ENCODE peak calls at places on chromosomes 1 and 21, in four cellular contexts. One of them, this sample, is unnamed.

GRCh38 chr1:172827301-172827700 is 168.4 kb downstream of the FASLG start:
- DNase-seq in transverse colon: no peak
- DNase-seq in foreskin fibroblast: no peak
- DNase-seq in adrenal gland: no peak
- DNase-seq in this sample: no peak

GRCh38 chr1:47938556-47938955 is 58.6 kb downstream of the TRABD2B start:
- DNase-seq in adrenal gland: no peak
- DNase-seq in foreskin fibroblast: no peak
- DNase-seq in transverse colon: no peak
- DNase-seq in this sample: no peak

GRCh38 chr1:197199923-197200467 is 53.5 kb upstream of the ASPM start:
- DNase-seq in adrenal gland: no peak
- DNase-seq in foreskin fibroblast: no peak
- DNase-seq in transverse colon: no peak
- DNase-seq in this sample: no peak

GRCh38 chr1:16367968-16368910 is 1.2 kb downstream of the SZRD1 start:
- DNase-seq in adrenal gland: no peak
- DNase-seq in foreskin fibroblast: peak
- DNase-seq in transverse colon: no peak
- DNase-seq in this sample: no peak

GRCh38 chr1:175555266-175555665 is 188.1 kb downstream of the TNR start:
- DNase-seq in transverse colon: no peak
- DNase-seq in adrenal gland: no peak
- DNase-seq in foreskin fibroblast: no peak
- DNase-seq in this sample: no peak

GRCh38 chr1:202165942-202166843 is 5.8 kb upstream of the PTPN7 start:
- DNase-seq in transverse colon: no peak
- DNase-seq in foreskin fibroblast: no peak
- DNase-seq in adrenal gland: no peak
- DNase-seq in this sample: no peak

GRCh38 chr1:91791103-91791502 is 94.8 kb downstream of the TGFBR3 start:
- DNase-seq in adrenal gland: no peak
- DNase-seq in transverse colon: no peak
- DNase-seq in foreskin fibroblast: no peak
- DNase-seq in this sample: no peak

GRCh38 chr1:211620097-211620496 is 41.1 kb upstream of the SLC30A1 start:
- DNase-seq in foreskin fibroblast: no peak
- DNase-seq in adrenal gland: no peak
- DNase-seq in transverse colon: no peak
- DNase-seq in this sample: no peak

GRCh38 chr1:226945106-226945857 is 5.2 kb downstream of the COQ8A start:
- DNase-seq in transverse colon: peak
- DNase-seq in foreskin fibroblast: no peak
- DNase-seq in adrenal gland: peak
- DNase-seq in this sample: peak

DNA sequence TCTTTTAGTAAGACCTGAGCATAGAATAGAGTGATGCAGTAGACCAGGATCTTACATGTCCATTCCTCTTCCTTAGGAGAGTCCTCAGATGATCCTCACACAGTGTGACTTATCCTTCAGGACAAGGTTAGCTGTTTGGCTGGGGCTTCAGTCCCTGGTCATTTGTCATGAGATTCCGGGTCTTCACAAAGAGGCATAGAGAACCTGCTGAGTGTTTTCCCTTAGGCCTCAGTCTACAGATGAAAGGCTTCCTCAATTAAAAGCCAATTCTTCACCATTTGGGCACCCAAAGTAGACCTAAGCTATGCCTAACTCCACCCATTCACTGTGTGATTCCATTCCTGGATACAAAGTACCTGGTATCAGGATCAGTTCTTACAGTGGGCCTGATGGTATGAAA is 329.8 kb upstream of the RUNX1 start:
- DNase-seq in adrenal gland: no peak
- DNase-seq in transverse colon: no peak
- DNase-seq in foreskin fibroblast: no peak
- DNase-seq in this sample: no peak
- TF ChIP-seq CTCF in adrenal gland: no peak
- TF ChIP-seq CTCF in transverse colon: no peak
- TF ChIP-seq CTCF in foreskin fibroblast: no peak
- TF ChIP-seq CTCF in this sample: no peak

GRCh38 chr1:209849388-209849787 is 21.6 kb downstream of the UTP25 start:
- DNase-seq in adrenal gland: no peak
- DNase-seq in foreskin fibroblast: no peak
- DNase-seq in transverse colon: no peak
- DNase-seq in this sample: no peak

GRCh38 chr1:209853677-209854076 is 25.9 kb downstream of the UTP25 start:
- DNase-seq in transverse colon: no peak
- DNase-seq in foreskin fibroblast: no peak
- DNase-seq in adrenal gland: no peak
- DNase-seq in this sample: no peak

GRCh38 chr1:209854196-209854595 is 26.4 kb downstream of the UTP25 start:
- DNase-seq in transverse colon: no peak
- DNase-seq in adrenal gland: no peak
- DNase-seq in foreskin fibroblast: no peak
- DNase-seq in this sample: no peak

GRCh38 chr1:209845405-209845725 is 17.6 kb downstream of the UTP25 start:
- DNase-seq in adrenal gland: no peak
- DNase-seq in foreskin fibroblast: no peak
- DNase-seq in transverse colon: no peak
- DNase-seq in this sample: no peak

GRCh38 chr1:209850342-209850979 is 22.7 kb downstream of the UTP25 start:
- DNase-seq in adrenal gland: peak
- DNase-seq in transverse colon: peak
- DNase-seq in foreskin fibroblast: peak
- DNase-seq in this sample: peak
- TF ChIP-seq CTCF in adrenal gland: peak
- TF ChIP-seq CTCF in transverse colon: no peak
- TF ChIP-seq CTCF in foreskin fibroblast: peak
- TF ChIP-seq CTCF in this sample: no peak

GRCh38 chr1:68600049-68600661 is 103.3 kb upstream of the DEPDC1 start:
- DNase-seq in adrenal gland: no peak
- DNase-seq in foreskin fibroblast: peak
- DNase-seq in transverse colon: no peak
- DNase-seq in this sample: no peak
- TF ChIP-seq CTCF in adrenal gland: peak
- TF ChIP-seq CTCF in foreskin fibroblast: peak
- TF ChIP-seq CTCF in transverse colon: peak
- TF ChIP-seq CTCF in this sample: peak

DNA sequence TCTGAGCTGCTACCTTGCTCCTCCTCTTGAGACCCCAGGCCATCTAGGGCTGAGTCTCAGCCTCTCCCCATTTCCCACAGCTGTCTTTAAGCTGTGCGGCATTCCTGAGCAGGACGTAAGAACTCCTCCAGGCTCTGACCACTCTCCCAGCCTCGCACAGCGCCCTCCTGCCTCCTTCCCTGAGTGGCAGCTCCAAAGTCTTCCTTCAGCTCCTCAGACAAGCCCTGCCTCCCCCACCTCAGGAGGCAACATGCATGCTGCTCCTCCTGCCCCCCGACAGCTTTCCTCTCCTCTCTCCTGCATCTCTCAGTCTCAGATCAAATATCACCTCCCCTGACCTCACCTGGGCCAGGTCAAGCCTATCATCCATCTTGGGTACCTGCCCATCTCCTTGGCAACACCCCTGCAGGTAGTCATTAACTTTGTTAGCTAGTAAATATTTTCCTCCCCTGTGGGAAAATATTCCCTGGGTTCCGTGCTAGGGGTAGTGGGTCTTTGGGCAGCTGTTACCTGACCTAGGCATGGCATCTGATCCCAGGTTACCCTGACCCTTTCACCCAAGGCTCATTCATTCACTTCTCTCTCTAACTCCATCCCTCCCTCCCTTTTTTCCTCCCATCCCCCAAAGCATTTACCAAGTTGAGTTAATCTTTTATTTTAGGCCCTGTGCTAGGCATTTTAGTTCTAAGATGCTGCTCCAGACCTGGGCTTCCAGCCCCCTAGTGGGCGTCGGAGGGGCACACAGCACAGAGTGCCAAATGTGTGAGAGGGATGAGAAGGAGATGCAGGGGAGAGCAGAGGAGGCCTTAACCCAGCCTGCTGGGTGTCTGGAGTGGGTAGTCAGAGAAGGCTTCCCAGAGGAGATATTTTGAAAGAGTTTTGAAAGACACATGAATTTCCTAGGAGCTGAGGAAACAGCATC is 419.9 kb downstream of the PTPRU start:
- DNase-seq in transverse colon: no peak
- DNase-seq in foreskin fibroblast: no peak
- DNase-seq in adrenal gland: peak
- DNase-seq in this sample: no peak
- TF ChIP-seq CTCF in transverse colon: no peak
- TF ChIP-seq CTCF in foreskin fibroblast: peak
- TF ChIP-seq CTCF in adrenal gland: peak
- TF ChIP-seq CTCF in this sample: no peak

DNA sequence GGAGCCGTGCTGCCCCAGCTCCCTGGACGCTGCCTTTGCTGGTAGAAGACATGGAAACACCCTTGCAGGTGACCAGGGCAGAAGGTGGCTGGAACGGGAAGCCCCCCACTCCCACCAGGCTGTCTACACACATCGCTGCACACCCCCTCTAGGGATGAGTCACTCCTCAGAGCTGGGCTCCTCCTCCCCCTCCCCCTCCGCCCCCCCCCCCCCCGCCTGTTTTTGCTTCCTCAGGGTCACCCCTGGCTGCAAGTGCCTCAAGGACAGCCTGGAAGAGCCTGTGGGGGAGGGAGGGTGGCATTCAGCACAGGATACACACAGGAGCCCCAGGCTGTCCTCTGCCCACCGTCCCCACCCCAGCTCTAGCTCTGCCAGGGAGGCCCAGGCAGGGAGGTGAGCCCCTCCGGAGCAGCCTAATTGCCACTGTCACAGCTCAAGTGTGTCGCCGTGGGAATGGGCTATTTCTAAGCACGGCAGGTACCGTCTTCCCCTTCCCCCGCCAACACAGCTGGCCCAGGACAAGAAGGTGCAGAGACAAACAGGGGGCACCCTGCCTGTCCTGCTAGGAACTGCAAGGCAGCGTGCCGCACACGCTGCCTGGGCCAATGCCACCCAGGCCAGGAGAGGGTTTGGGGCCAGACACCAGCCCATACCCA is 2.5 kb downstream of the FNDC10 start:
- DNase-seq in adrenal gland: peak
- DNase-seq in transverse colon: no peak
- DNase-seq in foreskin fibroblast: no peak
- DNase-seq in this sample: no peak
- TF ChIP-seq CTCF in adrenal gland: peak
- TF ChIP-seq CTCF in transverse colon: peak
- TF ChIP-seq CTCF in foreskin fibroblast: peak
- TF ChIP-seq CTCF in this sample: peak